ENCODE peak calls at places on chromosomes 16 and 17, in eight cellular contexts. One of them, this sample, is unnamed. For H3K4me1, the result is how much of the 10 kb centered on the place peaks cover.

GRCh38 chr16:66035096-66035495 is 331.4 kb upstream of the CDH5 start:
- DNase-seq in cardiac muscle cell: no peak
- DNase-seq in neuronal stem cell: no peak
- DNase-seq in effector memory CD4-positive, alpha-beta T cell: no peak
- DNase-seq in heart left ventricle: no peak
- DNase-seq in hepatocyte: no peak
- DNase-seq in aorta: no peak
- DNase-seq in colonic mucosa: no peak
- DNase-seq in this sample: no peak

GRCh38 chr17:15920758-15921239 is 24.1 kb upstream of the ADORA2B start:
- DNase-seq in cardiac muscle cell: peak
- DNase-seq in neuronal stem cell: no peak
- DNase-seq in effector memory CD4-positive, alpha-beta T cell: no peak
- DNase-seq in heart left ventricle: no peak
- DNase-seq in hepatocyte: peak
- DNase-seq in aorta: no peak
- DNase-seq in colonic mucosa: no peak
- DNase-seq in this sample: no peak

GRCh38 chr16:23987443-23987842 is 151.7 kb downstream of the PRKCB start:
- DNase-seq in cardiac muscle cell: no peak
- DNase-seq in neuronal stem cell: no peak
- DNase-seq in effector memory CD4-positive, alpha-beta T cell: no peak
- DNase-seq in heart left ventricle: no peak
- DNase-seq in hepatocyte: no peak
- DNase-seq in aorta: no peak
- DNase-seq in colonic mucosa: no peak
- DNase-seq in this sample: no peak

GRCh38 chr16:1212616-1213194 is 12.4 kb downstream of the TPSG1 start:
- DNase-seq in cardiac muscle cell: no peak
- DNase-seq in neuronal stem cell: no peak
- DNase-seq in effector memory CD4-positive, alpha-beta T cell: no peak
- DNase-seq in heart left ventricle: no peak
- DNase-seq in hepatocyte: no peak
- DNase-seq in aorta: no peak
- DNase-seq in colonic mucosa: no peak
- DNase-seq in this sample: no peak

GRCh38 chr17:31391496-31391949 is at the start of gene RAB11FIP4:
- DNase-seq in cardiac muscle cell: peak
- DNase-seq in neuronal stem cell: no peak
- DNase-seq in effector memory CD4-positive, alpha-beta T cell: no peak
- DNase-seq in heart left ventricle: no peak
- DNase-seq in hepatocyte: peak
- DNase-seq in aorta: no peak
- DNase-seq in colonic mucosa: no peak
- DNase-seq in this sample: peak

GRCh38 chr16:13378151-13378550 is 476.8 kb downstream of the SHISA9 start:
- DNase-seq in cardiac muscle cell: no peak
- DNase-seq in neuronal stem cell: no peak
- DNase-seq in effector memory CD4-positive, alpha-beta T cell: no peak
- DNase-seq in heart left ventricle: no peak
- DNase-seq in hepatocyte: no peak
- DNase-seq in aorta: no peak
- DNase-seq in colonic mucosa: no peak
- DNase-seq in this sample: no peak

GRCh38 chr17:35969558-35970442 is 11.5 kb downstream of the CCL16 start:
- DNase-seq in cardiac muscle cell: peak
- DNase-seq in neuronal stem cell: peak
- DNase-seq in effector memory CD4-positive, alpha-beta T cell: peak
- DNase-seq in heart left ventricle: peak
- DNase-seq in hepatocyte: peak
- DNase-seq in aorta: peak
- DNase-seq in colonic mucosa: peak
- DNase-seq in this sample: peak

GRCh38 chr17:50634915-50635719 is 436 bp downstream of the ABCC3 start:
- DNase-seq in cardiac muscle cell: no peak
- DNase-seq in neuronal stem cell: no peak
- DNase-seq in effector memory CD4-positive, alpha-beta T cell: no peak
- DNase-seq in heart left ventricle: no peak
- DNase-seq in hepatocyte: no peak
- DNase-seq in aorta: no peak
- DNase-seq in colonic mucosa: no peak
- DNase-seq in this sample: no peak

GRCh38 chr16:69286941-69287713 is 24.0 kb upstream of the VPS4A start:
- DNase-seq in cardiac muscle cell: peak
- DNase-seq in neuronal stem cell: peak
- DNase-seq in effector memory CD4-positive, alpha-beta T cell: no peak
- DNase-seq in heart left ventricle: no peak
- DNase-seq in hepatocyte: peak
- DNase-seq in aorta: peak
- DNase-seq in colonic mucosa: peak
- DNase-seq in this sample: peak

GRCh38 chr16:61182416-61182815 is 853.8 kb downstream of the CDH8 start:
- DNase-seq in cardiac muscle cell: no peak
- DNase-seq in neuronal stem cell: no peak
- DNase-seq in effector memory CD4-positive, alpha-beta T cell: no peak
- DNase-seq in heart left ventricle: no peak
- DNase-seq in hepatocyte: no peak
- DNase-seq in aorta: no peak
- DNase-seq in colonic mucosa: no peak
- DNase-seq in this sample: no peak

GRCh38 chr16:89655062-89655643 is 2.4 kb downstream of the CHMP1A start:
- DNase-seq in cardiac muscle cell: no peak
- DNase-seq in neuronal stem cell: no peak
- DNase-seq in effector memory CD4-positive, alpha-beta T cell: no peak
- DNase-seq in heart left ventricle: no peak
- DNase-seq in hepatocyte: no peak
- DNase-seq in aorta: peak
- DNase-seq in colonic mucosa: peak
- DNase-seq in this sample: no peak

GRCh38 chr16:28863929-28864886 is 565 bp downstream of the SH2B1 start:
- DNase-seq in cardiac muscle cell: peak
- DNase-seq in neuronal stem cell: no peak
- DNase-seq in effector memory CD4-positive, alpha-beta T cell: no peak
- DNase-seq in heart left ventricle: no peak
- DNase-seq in hepatocyte: peak
- DNase-seq in aorta: peak
- DNase-seq in colonic mucosa: peak
- DNase-seq in this sample: no peak

GRCh38 chr16:58337090-58337444 is 42.2 kb upstream of the PRSS54 start:
- DNase-seq in cardiac muscle cell: no peak
- DNase-seq in neuronal stem cell: no peak
- DNase-seq in effector memory CD4-positive, alpha-beta T cell: no peak
- DNase-seq in heart left ventricle: no peak
- DNase-seq in hepatocyte: no peak
- DNase-seq in aorta: no peak
- DNase-seq in colonic mucosa: no peak
- DNase-seq in this sample: no peak

GRCh38 chr17:9522074-9522473 is 53.5 kb downstream of the STX8 start:
- DNase-seq in cardiac muscle cell: peak
- DNase-seq in neuronal stem cell: peak
- DNase-seq in effector memory CD4-positive, alpha-beta T cell: no peak
- DNase-seq in heart left ventricle: peak
- DNase-seq in hepatocyte: peak
- DNase-seq in aorta: no peak
- DNase-seq in colonic mucosa: no peak
- DNase-seq in this sample: no peak

GRCh38 chr17:69478916-69479315 is 64.4 kb downstream of the MAP2K6 start:
- DNase-seq in cardiac muscle cell: no peak
- DNase-seq in neuronal stem cell: no peak
- DNase-seq in effector memory CD4-positive, alpha-beta T cell: no peak
- DNase-seq in heart left ventricle: no peak
- DNase-seq in hepatocyte: no peak
- DNase-seq in aorta: no peak
- DNase-seq in colonic mucosa: no peak
- DNase-seq in this sample: no peak

GRCh38 chr17:68784431-68784830 is 170.8 kb downstream of the ABCA8 start:
- DNase-seq in cardiac muscle cell: no peak
- DNase-seq in neuronal stem cell: no peak
- DNase-seq in effector memory CD4-positive, alpha-beta T cell: no peak
- DNase-seq in heart left ventricle: no peak
- DNase-seq in hepatocyte: no peak
- DNase-seq in aorta: no peak
- DNase-seq in colonic mucosa: no peak
- DNase-seq in this sample: no peak

GRCh38 chr17:39036009-39036408 is 68.8 kb upstream of the FBXO47 start:
- DNase-seq in cardiac muscle cell: no peak
- DNase-seq in neuronal stem cell: no peak
- DNase-seq in effector memory CD4-positive, alpha-beta T cell: no peak
- DNase-seq in heart left ventricle: no peak
- DNase-seq in hepatocyte: peak
- DNase-seq in aorta: no peak
- DNase-seq in colonic mucosa: no peak
- DNase-seq in this sample: no peak

DNA sequence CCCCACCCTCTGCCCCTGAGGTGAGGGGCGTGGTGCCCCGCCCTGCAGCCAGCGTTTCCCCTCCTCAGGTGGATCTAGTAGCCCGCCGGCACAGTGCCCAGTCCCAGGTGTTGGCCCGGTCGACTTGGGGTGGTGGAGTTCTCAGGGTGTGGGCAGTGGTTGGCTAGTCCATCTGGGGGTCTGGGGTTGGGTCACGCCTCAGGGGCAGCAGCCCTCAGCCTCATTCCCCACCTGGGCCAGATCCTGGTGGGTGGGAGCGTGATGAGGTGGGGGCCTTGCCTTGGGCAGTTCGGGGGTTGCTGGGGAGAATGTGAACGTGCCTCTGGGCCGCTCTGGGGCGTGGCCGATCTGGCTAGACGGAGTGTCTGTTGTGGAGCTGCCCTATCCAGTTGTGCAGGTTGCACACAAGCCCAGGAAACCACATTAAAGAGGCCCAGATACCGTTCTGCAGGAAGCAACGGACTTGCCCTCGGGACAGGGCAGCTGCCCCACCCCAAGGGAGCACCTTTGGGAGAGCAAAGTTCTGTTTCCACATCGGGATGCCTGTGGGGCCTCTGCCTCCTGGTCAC is 32.0 kb downstream of the GSE1 start:
- DNase-seq in cardiac muscle cell: no peak
- DNase-seq in neuronal stem cell: no peak
- DNase-seq in effector memory CD4-positive, alpha-beta T cell: no peak
- DNase-seq in heart left ventricle: no peak
- DNase-seq in hepatocyte: no peak
- DNase-seq in aorta: no peak
- DNase-seq in colonic mucosa: peak
- DNase-seq in this sample: no peak
- H3K27ac ChIP-seq in cardiac muscle cell: no peak
- H3K27ac ChIP-seq in neuronal stem cell: no peak
- H3K27ac ChIP-seq in effector memory CD4-positive, alpha-beta T cell: no peak
- H3K27ac ChIP-seq in heart left ventricle: no peak
- H3K27ac ChIP-seq in hepatocyte: no peak
- H3K27ac ChIP-seq in aorta: no peak
- H3K27ac ChIP-seq in colonic mucosa: peak
- H3K27ac ChIP-seq in this sample: no peak

DNA sequence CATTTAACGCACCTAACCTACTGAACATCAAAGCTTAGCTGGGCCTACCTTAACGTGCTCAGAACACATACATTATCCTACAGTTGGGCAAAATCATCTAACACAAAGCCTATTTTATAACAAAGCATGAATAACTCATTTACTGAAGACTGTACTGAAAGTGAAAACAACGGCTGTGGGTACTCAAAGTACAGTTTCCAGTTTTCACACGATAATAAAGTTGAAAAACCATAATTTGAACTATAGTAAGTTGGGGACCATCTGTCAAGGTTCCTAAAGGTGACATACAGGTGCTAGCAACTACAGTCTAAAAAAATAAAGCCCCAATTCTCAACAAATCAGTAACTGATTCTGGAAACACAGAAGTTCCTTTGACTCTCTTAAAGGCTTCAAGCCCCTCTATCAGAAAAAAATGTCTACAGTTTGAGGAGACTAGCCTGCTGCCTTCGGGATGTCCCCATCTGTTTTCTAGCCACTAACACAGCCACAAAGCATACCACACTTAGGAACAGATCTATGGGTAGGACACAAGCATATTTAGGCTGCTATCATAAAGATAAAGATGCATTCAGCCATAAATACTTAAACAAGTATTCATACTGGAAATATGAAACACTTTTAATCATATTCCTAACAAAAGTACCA is 71.3 kb downstream of the KANSL1 start:
- DNase-seq in cardiac muscle cell: no peak
- DNase-seq in neuronal stem cell: no peak
- DNase-seq in effector memory CD4-positive, alpha-beta T cell: no peak
- DNase-seq in heart left ventricle: no peak
- DNase-seq in hepatocyte: no peak
- DNase-seq in aorta: no peak
- DNase-seq in colonic mucosa: no peak
- DNase-seq in this sample: no peak
- H3K4me1 ChIP-seq in cardiac muscle cell: half or more
- H3K4me1 ChIP-seq in neuronal stem cell: under half
- H3K4me1 ChIP-seq in effector memory CD4-positive, alpha-beta T cell: under half
- H3K4me1 ChIP-seq in heart left ventricle: under half
- H3K4me1 ChIP-seq in hepatocyte: under half
- H3K4me1 ChIP-seq in aorta: under half
- H3K4me1 ChIP-seq in colonic mucosa: under half
- H3K4me1 ChIP-seq in this sample: under half

DNA sequence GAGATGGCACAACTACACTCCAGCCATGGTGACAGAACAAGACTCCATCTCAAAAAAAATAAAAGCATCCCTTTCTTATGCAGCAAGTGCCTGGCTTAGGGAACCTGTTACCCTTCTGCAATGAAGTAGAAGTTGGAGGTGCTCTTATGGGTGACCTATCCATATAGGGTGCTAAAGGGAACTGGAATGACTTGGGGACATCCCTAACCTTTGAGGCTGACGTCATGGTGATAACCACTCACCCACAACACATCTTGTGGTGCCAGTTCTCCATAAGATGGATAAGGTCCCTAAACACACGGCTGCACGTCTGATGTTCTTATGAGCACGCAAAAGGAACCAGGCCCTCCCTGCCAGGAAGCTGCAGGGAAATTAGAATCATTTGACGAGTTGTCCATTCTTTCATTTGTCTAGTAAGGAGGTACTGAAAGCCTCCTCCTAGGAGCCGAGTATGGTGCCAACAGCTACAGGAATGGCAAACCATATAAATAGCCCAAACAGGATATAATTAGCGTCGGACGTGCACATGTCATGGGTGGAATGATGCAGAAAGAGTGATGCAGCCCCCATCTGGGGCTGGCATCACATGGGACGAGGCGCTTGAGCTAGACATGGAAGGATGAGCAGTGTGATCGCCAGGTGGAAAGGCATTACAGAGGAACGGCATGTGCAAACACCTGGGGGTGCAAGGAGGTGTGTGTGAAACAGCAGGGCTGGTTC is 52.5 kb downstream of the ARHGAP27 start:
- DNase-seq in cardiac muscle cell: no peak
- DNase-seq in neuronal stem cell: no peak
- DNase-seq in effector memory CD4-positive, alpha-beta T cell: no peak
- DNase-seq in heart left ventricle: no peak
- DNase-seq in hepatocyte: no peak
- DNase-seq in aorta: no peak
- DNase-seq in colonic mucosa: no peak
- DNase-seq in this sample: no peak
- H3K4me3 ChIP-seq in cardiac muscle cell: no peak
- H3K4me3 ChIP-seq in neuronal stem cell: no peak
- H3K4me3 ChIP-seq in effector memory CD4-positive, alpha-beta T cell: no peak
- H3K4me3 ChIP-seq in heart left ventricle: no peak
- H3K4me3 ChIP-seq in hepatocyte: no peak
- H3K4me3 ChIP-seq in aorta: no peak
- H3K4me3 ChIP-seq in colonic mucosa: no peak
- H3K4me3 ChIP-seq in this sample: no peak

GRCh38 chr17:43952351-43952723 is 1.4 kb downstream of the PYY start:
- DNase-seq in cardiac muscle cell: peak
- DNase-seq in neuronal stem cell: no peak
- DNase-seq in effector memory CD4-positive, alpha-beta T cell: no peak
- DNase-seq in heart left ventricle: no peak
- DNase-seq in hepatocyte: peak
- DNase-seq in aorta: no peak
- DNase-seq in colonic mucosa: no peak
- DNase-seq in this sample: no peak
- H3K27ac ChIP-seq in cardiac muscle cell: no peak
- H3K27ac ChIP-seq in neuronal stem cell: no peak
- H3K27ac ChIP-seq in effector memory CD4-positive, alpha-beta T cell: no peak
- H3K27ac ChIP-seq in heart left ventricle: no peak
- H3K27ac ChIP-seq in hepatocyte: no peak
- H3K27ac ChIP-seq in aorta: no peak
- H3K27ac ChIP-seq in colonic mucosa: no peak
- H3K27ac ChIP-seq in this sample: no peak